ENCODE peak calls at places on chromosomes 7 and 10, in seven cellular contexts. U is HCT116, A is HepG2, R is K562, V is SK-N-SH, N is GM12878, F is H1. L is an unnamed sample.

GRCh38 chr10:112024079-112024478 is 159.5 kb downstream of the GPAM start:
- DNase-seq in U (no peak), A (no peak), R (no peak), V (no peak), N (no peak), F (no peak), L (no peak)

GRCh38 chr7:13188236-13188635 is 500.8 kb downstream of the ARL4A start:
- DNase-seq in U (no peak), A (no peak), R (no peak), V (no peak), N (no peak), F (no peak), L (no peak)

GRCh38 chr10:131573256-131574215 is 262.0 kb upstream of the TCERG1L start:
- DNase-seq in U (no peak), A (no peak), R (no peak), V (no peak), N (no peak), F (no peak), L (no peak)

GRCh38 chr10:24957624-24958435 is 5.4 kb upstream of the PRTFDC1 start:
- DNase-seq in U (peak), A (no peak), R (no peak), V (no peak), N (no peak), F (no peak), L (no peak)

GRCh38 chr10:125081931-125082330 is 78.4 kb downstream of the CTBP2 start:
- DNase-seq in U (no peak), A (no peak), R (no peak), V (no peak), N (no peak), F (no peak), L (no peak)

GRCh38 chr10:20091698-20092097 is 275.5 kb downstream of the PLXDC2 start:
- DNase-seq in U (no peak), A (no peak), R (no peak), V (no peak), N (no peak), F (no peak), L (peak)

GRCh38 chr10:73648975-73649829 is 6.6 kb downstream of the SYNPO2L start:
- DNase-seq in U (no peak), A (peak), R (peak), V (no peak), N (no peak), F (no peak), L (no peak)

GRCh38 chr7:74454948-74455804 is 1.5 kb downstream of the GTF2IRD1 start:
- DNase-seq in U (no peak), A (peak), R (peak), V (peak), N (no peak), F (no peak), L (peak)

GRCh38 chr10:72127571-72127970 is 39.2 kb upstream of the SPOCK2 start:
- DNase-seq in U (no peak), A (no peak), R (no peak), V (no peak), N (no peak), F (no peak), L (no peak)

GRCh38 chr10:72126872-72127232 is 38.5 kb upstream of the SPOCK2 start:
- DNase-seq in U (no peak), A (no peak), R (no peak), V (no peak), N (no peak), F (no peak), L (no peak)

GRCh38 chr10:72123616-72124015 is 35.3 kb upstream of the SPOCK2 start:
- DNase-seq in U (no peak), A (no peak), R (no peak), V (no peak), N (no peak), F (no peak), L (no peak)

GRCh38 chr10:72124984-72125383 is 36.6 kb upstream of the SPOCK2 start:
- DNase-seq in U (no peak), A (no peak), R (no peak), V (no peak), N (no peak), F (no peak), L (no peak)

DNA sequence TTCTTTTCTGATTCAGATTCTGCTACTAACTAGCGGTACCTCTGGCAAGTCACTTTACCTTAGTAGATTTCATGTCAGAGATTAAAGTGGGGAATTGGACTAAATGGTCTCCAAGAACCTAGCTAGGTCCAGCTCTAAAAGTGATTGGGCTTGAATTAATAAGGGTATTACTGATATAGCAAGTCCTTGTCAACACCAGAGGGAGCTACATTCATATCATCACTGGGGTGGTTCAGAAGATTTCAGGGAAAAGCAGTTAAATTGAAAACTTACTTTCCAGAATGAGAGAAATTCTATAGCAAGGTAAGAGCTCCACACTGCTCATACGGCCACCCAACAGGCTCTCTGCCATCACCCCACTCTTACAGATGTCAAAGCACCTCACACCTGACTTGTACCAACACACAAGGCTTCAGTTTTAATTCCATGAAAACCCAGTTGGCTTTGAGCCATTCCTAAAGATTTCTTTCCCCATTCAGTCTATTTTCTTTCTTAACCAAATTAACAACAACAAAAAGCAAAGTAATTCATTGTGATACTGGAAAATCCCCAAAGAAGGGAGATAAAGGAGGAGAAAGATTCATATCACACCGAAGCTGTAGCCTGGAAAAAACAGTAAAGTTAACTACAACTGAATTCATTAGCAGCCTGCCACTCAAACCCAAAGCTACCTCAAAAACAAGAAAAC is 38.0 kb upstream of the SPOCK2 start:
- DNase-seq in U (peak), A (peak), R (peak), V (peak), N (no peak), F (no peak), L (peak)
- TF ChIP-seq JUND in U (no peak), A (no peak), R (no peak), V (no peak), N (no peak), F (no peak), L (no peak)

GRCh38 chr10:133126431-133127290 is 33.4 kb upstream of the KNDC1 start:
- DNase-seq in U (no peak), A (no peak), R (no peak), V (no peak), N (no peak), F (no peak), L (no peak)
- TF ChIP-seq JUND in U (no peak), A (no peak), R (no peak), V (no peak), N (no peak), F (no peak), L (no peak)

GRCh38 chr7:48635796-48636195 is 288.6 kb upstream of the CDC14C start:
- DNase-seq in U (no peak), A (no peak), R (no peak), V (no peak), N (no peak), F (no peak), L (no peak)

GRCh38 chr7:48638041-48638440 is 286.3 kb upstream of the CDC14C start:
- DNase-seq in U (no peak), A (no peak), R (no peak), V (no peak), N (no peak), F (no peak), L (no peak)

GRCh38 chr7:48634116-48634632 is 290.2 kb upstream of the CDC14C start:
- DNase-seq in U (no peak), A (no peak), R (no peak), V (no peak), N (no peak), F (no peak), L (no peak)

GRCh38 chr7:48637382-48637781 is 287.0 kb upstream of the CDC14C start:
- DNase-seq in U (no peak), A (no peak), R (no peak), V (no peak), N (no peak), F (no peak), L (no peak)

GRCh38 chr7:48636391-48637015 is 287.8 kb upstream of the CDC14C start:
- DNase-seq in U (no peak), A (no peak), R (no peak), V (no peak), N (no peak), F (no peak), L (no peak)
- TF ChIP-seq JUND in U (no peak), A (no peak), R (no peak), V (no peak), N (no peak), F (no peak), L (no peak)

GRCh38 chr10:44051091-44051490 is 333.8 kb downstream of the CXCL12 start:
- DNase-seq in U (no peak), A (no peak), R (no peak), V (no peak), N (no peak), F (no peak), L (no peak)

GRCh38 chr10:44049301-44050015 is 335.4 kb downstream of the CXCL12 start:
- DNase-seq in U (no peak), A (no peak), R (no peak), V (no peak), N (no peak), F (no peak), L (no peak)

GRCh38 chr10:44054046-44054445 is 330.9 kb downstream of the CXCL12 start:
- DNase-seq in U (no peak), A (no peak), R (no peak), V (no peak), N (no peak), F (no peak), L (no peak)

GRCh38 chr10:44053391-44053790 is 331.5 kb downstream of the CXCL12 start:
- DNase-seq in U (no peak), A (no peak), R (no peak), V (no peak), N (no peak), F (no peak), L (no peak)

DNA sequence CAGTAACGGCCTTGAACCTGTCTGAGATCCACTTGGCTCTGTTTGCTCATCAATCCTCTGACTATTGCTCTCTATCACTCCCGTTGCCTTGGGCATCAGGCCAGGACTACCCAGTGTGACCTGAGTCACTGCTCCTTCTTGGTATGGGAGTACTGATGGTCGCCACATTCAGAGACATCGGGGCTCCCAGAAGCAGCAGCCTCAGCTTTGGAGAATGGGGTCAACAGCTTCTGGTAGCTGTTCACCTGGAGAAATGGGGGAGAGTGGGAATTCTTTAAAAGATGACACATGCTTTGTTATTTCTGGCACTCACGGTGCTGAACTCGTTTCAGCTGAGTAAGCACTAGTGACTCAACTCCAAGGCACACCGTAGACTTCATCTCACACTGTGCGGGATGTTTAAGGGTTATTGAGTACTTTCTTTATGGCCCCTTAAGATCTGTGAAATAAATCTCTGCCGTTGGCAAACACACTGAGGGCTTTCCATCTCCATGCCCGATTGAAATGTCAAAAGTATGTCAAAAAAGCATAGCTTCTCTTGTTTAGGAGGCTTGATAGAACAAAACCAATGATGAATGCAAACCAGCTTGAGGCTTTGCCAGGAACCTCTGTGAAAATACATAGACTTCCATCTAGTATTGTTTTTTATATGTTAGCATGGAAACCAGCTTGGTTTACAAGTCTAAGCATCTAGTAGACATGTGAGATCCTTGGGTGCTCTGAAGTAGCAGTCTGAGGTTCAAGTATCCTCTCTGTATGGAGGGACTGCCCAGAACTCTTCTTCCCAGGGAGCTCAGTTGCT is 333.1 kb downstream of the CXCL12 start:
- DNase-seq in U (no peak), A (peak), R (no peak), V (no peak), N (no peak), F (no peak), L (no peak)
- TF ChIP-seq JUND in U (no peak), A (no peak), R (no peak), V (peak), N (no peak), F (no peak), L (no peak)

GRCh38 chr10:66773418-66773817 is 152.4 kb upstream of the LRRTM3 start:
- DNase-seq in U (no peak), A (no peak), R (no peak), V (no peak), N (no peak), F (no peak), L (no peak)

GRCh38 chr10:66782144-66782543 is 143.7 kb upstream of the LRRTM3 start:
- DNase-seq in U (no peak), A (no peak), R (no peak), V (no peak), N (no peak), F (no peak), L (no peak)

GRCh38 chr10:66780796-66781195 is 145.0 kb upstream of the LRRTM3 start:
- DNase-seq in U (no peak), A (no peak), R (no peak), V (no peak), N (no peak), F (no peak), L (no peak)

GRCh38 chr10:66782776-66783175 is 143.1 kb upstream of the LRRTM3 start:
- DNase-seq in U (no peak), A (no peak), R (no peak), V (no peak), N (no peak), F (no peak), L (no peak)

DNA sequence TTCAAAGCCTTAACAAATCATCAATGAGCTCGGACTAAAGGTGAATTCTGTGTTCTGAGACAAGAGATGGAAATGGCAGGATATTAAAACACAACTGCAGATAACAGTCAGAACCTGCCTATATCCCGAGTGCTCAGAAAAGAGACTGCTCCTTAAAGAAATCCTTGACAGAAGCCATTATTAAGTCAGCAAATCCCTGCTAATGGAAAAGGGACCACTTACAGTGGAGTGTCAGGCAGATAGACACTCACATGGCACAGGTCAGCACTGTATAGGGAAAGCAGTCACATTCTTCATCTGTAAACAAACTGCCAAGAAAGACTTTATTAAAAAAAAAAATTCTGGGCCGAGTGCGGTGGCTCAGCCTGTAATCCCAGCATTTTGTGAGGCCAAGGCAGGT is 147.5 kb upstream of the LRRTM3 start:
- DNase-seq in U (no peak), A (no peak), R (no peak), V (no peak), N (no peak), F (no peak), L (no peak)
- TF ChIP-seq JUND in U (no peak), A (no peak), R (no peak), V (no peak), N (no peak), F (no peak), L (no peak)

L was measured in T47D.